ENCODE peak calls at places on chromosome 11, in six cellular contexts. One of them, this sample, is unnamed.
A peak's percentile ranks its signal among the peaks of the same experiment; 100 is the strongest.

GRCh38 chr11:93221539-93221938 is 23.7 kb upstream of the SLC36A4 start:
- DNase-seq in trophoblast cell: no peak
- DNase-seq in IMR-90: no peak
- DNase-seq in neuronal stem cell: no peak
- DNase-seq in H9: no peak
- DNase-seq in H1: no peak
- DNase-seq in this sample: no peak

GRCh38 chr11:113474362-113475159 is 637 bp downstream of the DRD2 start:
- DNase-seq in trophoblast cell: peak; percentile 79
- DNase-seq in IMR-90: peak; percentile 66
- DNase-seq in neuronal stem cell: peak; percentile 95
- DNase-seq in H9: peak; percentile 91
- DNase-seq in H1: peak; percentile 79
- DNase-seq in this sample: peak; percentile 83

GRCh38 chr11:106076421-106076922 is 675 bp downstream of the KBTBD3 start:
- DNase-seq in trophoblast cell: no peak
- DNase-seq in IMR-90: no peak
- DNase-seq in neuronal stem cell: no peak
- DNase-seq in H9: no peak
- DNase-seq in H1: no peak
- DNase-seq in this sample: no peak

GRCh38 chr11:70485326-70486025 is 87.1 kb downstream of the CTTN start:
- DNase-seq in trophoblast cell: no peak
- DNase-seq in IMR-90: no peak
- DNase-seq in neuronal stem cell: no peak
- DNase-seq in H9: no peak
- DNase-seq in H1: no peak
- DNase-seq in this sample: no peak

GRCh38 chr11:72813740-72814138 is 472 bp upstream of the ATG16L2 start:
- DNase-seq in trophoblast cell: peak; percentile 83
- DNase-seq in IMR-90: peak; percentile 66
- DNase-seq in neuronal stem cell: no peak
- DNase-seq in H9: peak; percentile 75
- DNase-seq in H1: no peak
- DNase-seq in this sample: no peak

GRCh38 chr11:74347381-74347780 is 35.9 kb upstream of the P4HA3 start:
- DNase-seq in trophoblast cell: no peak
- DNase-seq in IMR-90: peak; percentile 62
- DNase-seq in neuronal stem cell: no peak
- DNase-seq in H9: no peak
- DNase-seq in H1: no peak
- DNase-seq in this sample: peak; percentile 17

GRCh38 chr11:113984781-113985180 is 9.9 kb downstream of the HTR3A start:
- DNase-seq in trophoblast cell: no peak
- DNase-seq in IMR-90: no peak
- DNase-seq in neuronal stem cell: no peak
- DNase-seq in H9: no peak
- DNase-seq in H1: no peak
- DNase-seq in this sample: no peak

GRCh38 chr11:67178878-67179277 is 59.8 kb downstream of the KDM2A start:
- DNase-seq in trophoblast cell: no peak
- DNase-seq in IMR-90: peak; percentile 77
- DNase-seq in neuronal stem cell: no peak
- DNase-seq in H9: no peak
- DNase-seq in H1: no peak
- DNase-seq in this sample: peak; percentile 86

GRCh38 chr11:46918087-46918751 is at the start of gene LRP4:
- DNase-seq in trophoblast cell: no peak
- DNase-seq in IMR-90: no peak
- DNase-seq in neuronal stem cell: no peak
- DNase-seq in H9: peak; percentile 65
- DNase-seq in H1: no peak
- DNase-seq in this sample: peak; percentile 57

GRCh38 chr11:8234425-8234821 is 29.3 kb downstream of the LMO1 start:
- DNase-seq in trophoblast cell: no peak
- DNase-seq in IMR-90: no peak
- DNase-seq in neuronal stem cell: no peak
- DNase-seq in H9: peak; percentile 57
- DNase-seq in H1: no peak
- DNase-seq in this sample: no peak

GRCh38 chr11:73866586-73866996 is 10.1 kb downstream of the COA4 start:
- DNase-seq in trophoblast cell: peak; percentile 27
- DNase-seq in IMR-90: peak; percentile 93
- DNase-seq in neuronal stem cell: no peak
- DNase-seq in H9: no peak
- DNase-seq in H1: no peak
- DNase-seq in this sample: peak; percentile 97

GRCh38 chr11:35962373-35963138 is 18.7 kb downstream of the LDLRAD3 start:
- DNase-seq in trophoblast cell: no peak
- DNase-seq in IMR-90: no peak
- DNase-seq in neuronal stem cell: no peak
- DNase-seq in H9: no peak
- DNase-seq in H1: no peak
- DNase-seq in this sample: no peak

GRCh38 chr11:116913000-116913399 is 75.6 kb upstream of the APOA1 start:
- DNase-seq in trophoblast cell: no peak
- DNase-seq in IMR-90: peak; percentile 90
- DNase-seq in neuronal stem cell: no peak
- DNase-seq in H9: no peak
- DNase-seq in H1: no peak
- DNase-seq in this sample: peak; percentile 32

GRCh38 chr11:17529814-17530162 is 14.4 kb downstream of the USH1C start:
- DNase-seq in trophoblast cell: no peak
- DNase-seq in IMR-90: no peak
- DNase-seq in neuronal stem cell: no peak
- DNase-seq in H9: no peak
- DNase-seq in H1: no peak
- DNase-seq in this sample: no peak

GRCh38 chr11:126318642-126319373 is 14.9 kb downstream of the DCPS start:
- DNase-seq in trophoblast cell: no peak
- DNase-seq in IMR-90: peak; percentile 97
- DNase-seq in neuronal stem cell: no peak
- DNase-seq in H9: no peak
- DNase-seq in H1: no peak
- DNase-seq in this sample: peak; percentile 90

GRCh38 chr11:76209671-76209955 is 3.3 kb upstream of the WNT11 start:
- DNase-seq in trophoblast cell: no peak
- DNase-seq in IMR-90: no peak
- DNase-seq in neuronal stem cell: no peak
- DNase-seq in H9: no peak
- DNase-seq in H1: no peak
- DNase-seq in this sample: no peak

GRCh38 chr11:46356911-46357482 is 9.7 kb downstream of the DGKZ start:
- DNase-seq in trophoblast cell: peak; percentile 80
- DNase-seq in IMR-90: peak; percentile 85
- DNase-seq in neuronal stem cell: no peak
- DNase-seq in H9: no peak
- DNase-seq in H1: no peak
- DNase-seq in this sample: peak; percentile 84

GRCh38 chr11:43649501-43649900 is 31.0 kb upstream of the HSD17B12 start:
- DNase-seq in trophoblast cell: no peak
- DNase-seq in IMR-90: no peak
- DNase-seq in neuronal stem cell: no peak
- DNase-seq in H9: no peak
- DNase-seq in H1: no peak
- DNase-seq in this sample: no peak

GRCh38 chr11:41175304-41175972 is 284.0 kb downstream of the LRRC4C start:
- DNase-seq in trophoblast cell: no peak
- DNase-seq in IMR-90: no peak
- DNase-seq in neuronal stem cell: no peak
- DNase-seq in H9: no peak
- DNase-seq in H1: no peak
- DNase-seq in this sample: no peak

GRCh38 chr11:69135420-69136363 is 20.0 kb upstream of the SMIM38 start:
- DNase-seq in trophoblast cell: no peak
- DNase-seq in IMR-90: no peak
- DNase-seq in neuronal stem cell: no peak
- DNase-seq in H9: no peak
- DNase-seq in H1: no peak
- DNase-seq in this sample: no peak

GRCh38 chr11:124941703-124942102 is 5.9 kb upstream of the HEPACAM start:
- DNase-seq in trophoblast cell: no peak
- DNase-seq in IMR-90: no peak
- DNase-seq in neuronal stem cell: no peak
- DNase-seq in H9: no peak
- DNase-seq in H1: no peak
- DNase-seq in this sample: no peak

GRCh38 chr11:124943731-124944130 is 7.9 kb upstream of the HEPACAM start:
- DNase-seq in trophoblast cell: no peak
- DNase-seq in IMR-90: no peak
- DNase-seq in neuronal stem cell: no peak
- DNase-seq in H9: no peak
- DNase-seq in H1: no peak
- DNase-seq in this sample: no peak

GRCh38 chr11:124944565-124944964 is 8.7 kb upstream of the HEPACAM start:
- DNase-seq in trophoblast cell: no peak
- DNase-seq in IMR-90: no peak
- DNase-seq in neuronal stem cell: no peak
- DNase-seq in H9: no peak
- DNase-seq in H1: no peak
- DNase-seq in this sample: no peak

GRCh38 chr11:124943242-124943641 is 7.4 kb upstream of the HEPACAM start:
- DNase-seq in trophoblast cell: no peak
- DNase-seq in IMR-90: no peak
- DNase-seq in neuronal stem cell: no peak
- DNase-seq in H9: no peak
- DNase-seq in H1: no peak
- DNase-seq in this sample: no peak

DNA sequence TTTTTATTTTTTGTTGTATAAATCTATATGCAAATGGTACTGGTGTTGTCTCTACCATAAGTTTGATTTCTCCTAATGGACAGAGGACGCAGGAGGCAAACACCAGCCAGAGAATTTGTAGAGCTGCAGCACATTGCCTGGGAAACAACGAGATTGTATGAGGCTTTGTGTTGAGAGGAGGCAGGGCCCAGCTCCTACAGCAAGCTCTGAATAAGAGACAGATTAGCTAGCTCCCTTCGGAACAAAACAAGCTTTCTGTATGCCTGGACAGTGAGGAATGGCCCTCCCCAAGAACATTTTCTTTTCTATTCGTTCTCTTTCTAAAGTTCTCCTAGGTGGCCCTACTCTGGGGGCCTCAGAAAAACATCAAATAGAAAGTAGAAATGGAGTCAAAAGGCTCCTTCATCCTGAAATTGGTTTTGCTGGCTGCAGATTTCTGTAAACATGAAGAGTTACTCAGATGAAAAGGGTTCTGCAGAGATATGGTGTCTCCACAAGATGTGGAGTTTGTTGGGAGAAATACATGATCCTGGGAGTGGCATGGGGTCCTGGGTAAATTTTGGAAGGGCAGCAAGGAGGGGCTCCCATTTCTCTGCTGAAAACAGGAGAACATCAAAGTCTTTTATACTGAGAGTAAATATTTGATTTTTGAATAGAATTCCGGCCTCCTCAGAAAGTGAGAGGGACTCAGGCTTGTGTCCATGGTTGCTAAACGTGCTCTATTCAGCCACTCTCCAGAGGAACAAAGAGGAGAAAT is 6.8 kb upstream of the HEPACAM start:
- DNase-seq in trophoblast cell: no peak
- DNase-seq in IMR-90: no peak
- DNase-seq in neuronal stem cell: peak; percentile 23
- DNase-seq in H9: no peak
- DNase-seq in H1: no peak
- DNase-seq in this sample: no peak
- H2AFZ ChIP-seq in trophoblast cell: no peak overlapping the region
- H2AFZ ChIP-seq in IMR-90: no peak overlapping the region
- H2AFZ ChIP-seq in neuronal stem cell: peak overlapping the region; percentile 85
- H2AFZ ChIP-seq in H9: no peak overlapping the region
- H2AFZ ChIP-seq in H1: no peak overlapping the region
- H2AFZ ChIP-seq in this sample: no peak overlapping the region

GRCh38 chr11:91730071-91730470 is 494.5 kb upstream of the FAT3 start:
- DNase-seq in trophoblast cell: no peak
- DNase-seq in IMR-90: no peak
- DNase-seq in neuronal stem cell: no peak
- DNase-seq in H9: no peak
- DNase-seq in H1: no peak
- DNase-seq in this sample: no peak
- H3K4ac ChIP-seq in trophoblast cell: no peak overlapping the region
- H3K4ac ChIP-seq in IMR-90: no peak overlapping the region
- H3K4ac ChIP-seq in neuronal stem cell: no peak overlapping the region
- H3K4ac ChIP-seq in H9: no peak overlapping the region
- H3K4ac ChIP-seq in H1: no peak overlapping the region
- H3K4ac ChIP-seq in this sample: no peak overlapping the region

GRCh38 chr11:44737222-44737621 is 10.5 kb downstream of the TSPAN18 start:
- DNase-seq in trophoblast cell: no peak
- DNase-seq in IMR-90: no peak
- DNase-seq in neuronal stem cell: no peak
- DNase-seq in H9: no peak
- DNase-seq in H1: no peak
- DNase-seq in this sample: no peak

GRCh38 chr11:44740967-44741366 is 14.2 kb downstream of the TSPAN18 start:
- DNase-seq in trophoblast cell: no peak
- DNase-seq in IMR-90: no peak
- DNase-seq in neuronal stem cell: no peak
- DNase-seq in H9: no peak
- DNase-seq in H1: no peak
- DNase-seq in this sample: no peak

GRCh38 chr11:44738791-44739190 is 12.0 kb downstream of the TSPAN18 start:
- DNase-seq in trophoblast cell: no peak
- DNase-seq in IMR-90: no peak
- DNase-seq in neuronal stem cell: no peak
- DNase-seq in H9: no peak
- DNase-seq in H1: no peak
- DNase-seq in this sample: no peak

GRCh38 chr11:44734982-44735381 is 8.2 kb downstream of the TSPAN18 start:
- DNase-seq in trophoblast cell: no peak
- DNase-seq in IMR-90: no peak
- DNase-seq in neuronal stem cell: no peak
- DNase-seq in H9: no peak
- DNase-seq in H1: no peak
- DNase-seq in this sample: no peak

GRCh38 chr11:44737686-44738085 is 10.9 kb downstream of the TSPAN18 start:
- DNase-seq in trophoblast cell: no peak
- DNase-seq in IMR-90: no peak
- DNase-seq in neuronal stem cell: no peak
- DNase-seq in H9: no peak
- DNase-seq in H1: no peak
- DNase-seq in this sample: no peak
- H3K4me2 ChIP-seq in trophoblast cell: no peak overlapping the region
- H3K4me2 ChIP-seq in IMR-90: no peak overlapping the region
- H3K4me2 ChIP-seq in neuronal stem cell: no peak overlapping the region
- H3K4me2 ChIP-seq in H9: no peak overlapping the region
- H3K4me2 ChIP-seq in H1: no peak overlapping the region
- H3K4me2 ChIP-seq in this sample: no peak overlapping the region

DNA sequence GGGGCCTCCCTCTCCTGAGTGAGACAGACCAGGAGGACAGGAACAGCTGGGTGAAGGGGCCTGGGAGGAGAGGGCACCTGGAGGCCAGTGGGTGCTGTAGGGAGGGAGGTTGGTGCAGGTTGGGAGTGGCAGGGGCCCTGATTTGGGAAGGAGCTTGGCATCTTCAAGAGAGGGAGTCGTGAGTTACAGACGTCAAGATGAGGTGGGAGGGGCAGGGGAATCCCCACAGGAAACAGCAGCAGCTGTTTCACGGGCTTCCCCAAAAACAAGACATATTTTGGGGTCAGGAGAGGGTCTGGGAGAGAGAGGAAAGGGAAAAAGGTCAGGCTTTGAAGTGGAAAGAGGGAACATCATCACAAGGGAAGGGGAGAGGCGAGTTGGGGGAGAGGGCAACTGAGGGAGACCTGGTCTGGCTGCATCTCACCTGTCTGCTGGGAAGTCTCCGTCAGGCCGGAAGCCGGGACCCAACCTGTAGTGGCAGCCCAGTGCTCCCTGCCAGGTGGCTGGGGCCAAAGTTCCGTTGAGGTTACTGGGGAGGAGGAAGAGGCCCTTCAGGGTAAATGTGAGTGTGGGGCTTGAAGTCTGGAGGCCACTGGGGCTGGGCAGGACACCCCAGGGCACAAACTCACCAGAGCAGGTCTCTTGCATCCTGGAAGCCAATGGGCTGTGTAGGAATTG is 4.4 kb downstream of the NAALADL1 start:
- DNase-seq in trophoblast cell: no peak
- DNase-seq in IMR-90: no peak
- DNase-seq in neuronal stem cell: no peak
- DNase-seq in H9: no peak
- DNase-seq in H1: no peak
- DNase-seq in this sample: no peak
- H2AFZ ChIP-seq in trophoblast cell: no peak overlapping the region
- H2AFZ ChIP-seq in IMR-90: peak overlapping the region; percentile 14
- H2AFZ ChIP-seq in neuronal stem cell: no peak overlapping the region
- H2AFZ ChIP-seq in H9: no peak overlapping the region
- H2AFZ ChIP-seq in H1: no peak overlapping the region
- H2AFZ ChIP-seq in this sample: no peak overlapping the region

This sample was measured in mesenchymal stem cell.